ENCODE peak calls at places on chromosomes 7 and 10, in seven cellular contexts. G is Calu3; S is transverse colon; F is RWPE1; H is stimulated activated CD4-positive, alpha-beta T cell treated with anti-CD3 and anti-CD28 coated beads, Interleukin-1b, Interleukin-23, amount 100 ng/mL, for 1 hour; V is NCI-H748 treated with DMSO at 0.1 percent for 48 hours; Z is AG20443. M is an unnamed sample.

GRCh38 chr10:84256510-84257342 is 11.9 kb downstream of the RGR start:
- DNase-seq in H (peak), G (peak), F (no peak), S (peak), V (no peak), Z (peak), M (peak)

GRCh38 chr10:79982861-79983260 is 34.0 kb upstream of the SFTPD start:
- DNase-seq in G (no peak), V (no peak), F (no peak), S (no peak), H (no peak), Z (no peak), M (no peak)

GRCh38 chr10:133242611-133243356 is 5.1 kb downstream of the VENTX start:
- DNase-seq in G (no peak), Z (peak), V (no peak), F (no peak), S (no peak), H (no peak), M (no peak)

GRCh38 chr10:26779176-26779860 is 81.4 kb downstream of the ABI1 start:
- DNase-seq in H (no peak), F (no peak), Z (no peak), G (no peak), V (no peak), S (peak), M (no peak)

GRCh38 chr10:102398172-102399020 is 2.9 kb downstream of the NFKB2 start:
- DNase-seq in G (no peak), S (no peak), V (no peak), F (no peak), H (no peak), Z (no peak), M (no peak)

GRCh38 chr7:32103361-32103760 is 33.2 kb upstream of the PDE1C start:
- DNase-seq in H (no peak), Z (no peak), G (peak), V (no peak), F (no peak), S (no peak), M (no peak)

GRCh38 chr10:86785021-86785420 is 28.6 kb downstream of the BMPR1A start:
- DNase-seq in Z (no peak), V (no peak), G (no peak), S (no peak), F (no peak), H (no peak), M (no peak)

GRCh38 chr10:101046332-101047238 is 15.2 kb upstream of the KAZALD1 start:
- DNase-seq in H (no peak), F (no peak), S (no peak), Z (no peak), V (no peak), G (no peak), M (no peak)

GRCh38 chr7:40659231-40659630 is 524.4 kb downstream of the SUGCT start:
- DNase-seq in V (no peak), G (no peak), S (no peak), Z (peak), H (no peak), F (no peak), M (no peak)

GRCh38 chr7:28903779-28904538 is 54.2 kb downstream of the TRIL start:
- DNase-seq in F (no peak), S (no peak), V (peak), Z (no peak), G (no peak), H (no peak), M (no peak)

GRCh38 chr7:47088329-47089067 is 493.4 kb downstream of the TNS3 start:
- DNase-seq in G (peak), V (peak), H (no peak), Z (peak), F (peak), S (peak), M (peak)

GRCh38 chr10:68792115-68792514 is 35.2 kb upstream of the STOX1 start:
- DNase-seq in F (no peak), Z (no peak), S (no peak), V (no peak), H (no peak), G (no peak), M (no peak)

GRCh38 chr7:124276005-124276606 is 243.2 kb upstream of the TMEM229A start:
- DNase-seq in S (peak), Z (no peak), G (peak), V (peak), F (peak), H (no peak), M (no peak)

GRCh38 chr7:158531661-158532060 is 56.0 kb downstream of the PTPRN2 start:
- DNase-seq in Z (no peak), V (no peak), F (no peak), S (no peak), G (no peak), H (no peak), M (no peak)

GRCh38 chr7:96303105-96303685 is 18.7 kb downstream of the SLC25A13 start:
- DNase-seq in H (no peak), G (peak), Z (no peak), V (peak), S (peak), F (peak), M (no peak)

GRCh38 chr10:47048533-47048905 is 137.3 kb downstream of the PTPN20 start:
- DNase-seq in F (no peak), H (no peak), V (no peak), Z (no peak), G (no peak), S (no peak), M (no peak)

GRCh38 chr7:133401225-133401624 is 148.3 kb downstream of the EXOC4 start:
- DNase-seq in V (no peak), G (no peak), H (no peak), Z (no peak), S (no peak), F (no peak), M (no peak)

M was measured in GM06990.